ENCODE peak calls at places on chromosome 13, in four cellular contexts. R is HEK293T, Z is K562, I is HepG2. E is an unnamed sample.

GRCh38 chr13:36297600-36298338 is at the start of gene CCDC169:
- DNase-seq in Z (peak), R (peak), I (peak), E (peak)

GRCh38 chr13:99307247-99307646 is at the start of gene GPR183:
- DNase-seq in R (no peak), Z (peak), I (no peak), E (no peak)

GRCh38 chr13:109569938-109570711 is 216.3 kb downstream of the IRS2 start:
- DNase-seq in I (no peak), Z (no peak), R (no peak), E (no peak)

GRCh38 chr13:42957881-42958280 is 34.2 kb downstream of the EPSTI1 start:
- DNase-seq in I (no peak), R (no peak), Z (no peak), E (no peak)

GRCh38 chr13:69579351-69579750 is 528.3 kb upstream of the ATXN8OS start:
- DNase-seq in Z (peak), R (no peak), I (no peak), E (no peak)

GRCh38 chr13:105918842-105919741 is 616.4 kb downstream of the EFNB2 start:
- DNase-seq in R (peak), Z (peak), I (peak), E (no peak)

GRCh38 chr13:29513002-29513980 is 82.2 kb downstream of the SLC7A1 start:
- DNase-seq in Z (no peak), R (no peak), I (no peak), E (no peak)

GRCh38 chr13:80685942-80686341 is 345.0 kb upstream of the SPRY2 start:
- DNase-seq in I (no peak), R (no peak), Z (no peak), E (no peak)

GRCh38 chr13:41259875-41260501 is 3.4 kb downstream of the MTRF1 start:
- DNase-seq in I (peak), Z (no peak), R (no peak), E (no peak)

GRCh38 chr13:30172593-30173300 is 134.6 kb downstream of the KATNAL1 start:
- DNase-seq in Z (no peak), I (no peak), R (no peak), E (no peak)

GRCh38 chr13:112674412-112675383 is 15.1 kb upstream of the ATP11A start:
- DNase-seq in Z (no peak), R (no peak), I (no peak), E (no peak)

GRCh38 chr13:46207828-46208227 is 3.9 kb upstream of the LRRC63 start:
- DNase-seq in I (no peak), Z (no peak), R (no peak), E (no peak)

GRCh38 chr13:63161219-63161618 is 1745.6 kb upstream of the PCDH20 start:
- DNase-seq in R (no peak), I (no peak), Z (no peak), E (no peak)

GRCh38 chr13:112106467-112107141 is 39.7 kb downstream of the SOX1 start:
- DNase-seq in Z (no peak), R (no peak), I (peak), E (peak)

GRCh38 chr13:84651288-84651687 is 769.0 kb upstream of the SLITRK1 start:
- DNase-seq in I (peak), R (no peak), Z (no peak), E (no peak)

GRCh38 chr13:99859178-99860177 is 112.1 kb downstream of the ZIC5 start:
- DNase-seq in I (no peak), Z (no peak), R (no peak), E (no peak)

GRCh38 chr13:44765076-44765475 is 188.9 kb upstream of the TSC22D1 start:
- DNase-seq in I (peak), Z (no peak), R (no peak), E (no peak)

GRCh38 chr13:93766719-93767118 is 540.1 kb downstream of the GPC6 start:
- DNase-seq in I (no peak), R (no peak), Z (no peak), E (no peak)

GRCh38 chr13:25169951-25170553 is 2.0 kb downstream of the AMER2 start:
- DNase-seq in Z (no peak), I (no peak), R (no peak), E (no peak)

GRCh38 chr13:114108894-114109293 is 23.5 kb downstream of the RASA3 start:
- DNase-seq in I (no peak), Z (no peak), R (no peak), E (peak)

GRCh38 chr13:93559718-93560117 is 333.1 kb downstream of the GPC6 start:
- DNase-seq in Z (no peak), R (no peak), I (no peak), E (no peak)

GRCh38 chr13:105709181-105709580 is 826.3 kb downstream of the EFNB2 start:
- DNase-seq in Z (no peak), I (no peak), R (no peak), E (no peak)

GRCh38 chr13:72141845-72142470 is 275.0 kb upstream of the DACH1 start:
- DNase-seq in I (no peak), Z (no peak), R (no peak), E (no peak)

GRCh38 chr13:44758595-44759221 is 182.6 kb upstream of the TSC22D1 start:
- DNase-seq in Z (no peak), R (no peak), I (peak), E (no peak)

GRCh38 chr13:27834095-27834494 is 41.8 kb downstream of the GSX1 start:
- DNase-seq in I (no peak), R (no peak), Z (no peak), E (no peak)

GRCh38 chr13:36325912-36326311 is 20.3 kb downstream of the SPART start:
- DNase-seq in R (no peak), Z (no peak), I (no peak), E (no peak)

GRCh38 chr13:104389722-104390121 is 1323.5 kb upstream of the SLC10A2 start:
- DNase-seq in Z (no peak), R (no peak), I (peak), E (no peak)

GRCh38 chr13:109665781-109666249 is 120.6 kb downstream of the IRS2 start:
- DNase-seq in Z (no peak), I (no peak), R (no peak), E (no peak)

GRCh38 chr13:109904218-109904617 is 117.8 kb upstream of the IRS2 start:
- DNase-seq in Z (peak), R (no peak), I (no peak), E (no peak)

GRCh38 chr13:65966991-65967451 is 1263.1 kb downstream of the PCDH9 start:
- DNase-seq in Z (peak), R (peak), I (peak), E (no peak)

GRCh38 chr13:21203132-21203531 is 26.7 kb downstream of the MRPL57 start:
- DNase-seq in R (no peak), Z (no peak), I (peak), E (no peak)

GRCh38 chr13:60759499-60759898 is 362.5 kb downstream of the TDRD3 start:
- DNase-seq in I (peak), Z (no peak), R (no peak), E (no peak)

GRCh38 chr13:83221256-83221655 is 661.0 kb downstream of the SLITRK1 start:
- DNase-seq in Z (peak), R (no peak), I (no peak), E (no peak)

GRCh38 chr13:45206340-45206739 is 5.5 kb upstream of the KCTD4 start:
- DNase-seq in I (no peak), Z (no peak), R (no peak), E (no peak)

GRCh38 chr13:99418663-99419140 is 82.6 kb upstream of the TM9SF2 start:
- DNase-seq in R (no peak), Z (no peak), I (no peak), E (no peak)

GRCh38 chr13:64810701-64811258 is 2419.4 kb downstream of the PCDH9 start:
- DNase-seq in Z (no peak), R (no peak), I (no peak), E (no peak)

DNA sequence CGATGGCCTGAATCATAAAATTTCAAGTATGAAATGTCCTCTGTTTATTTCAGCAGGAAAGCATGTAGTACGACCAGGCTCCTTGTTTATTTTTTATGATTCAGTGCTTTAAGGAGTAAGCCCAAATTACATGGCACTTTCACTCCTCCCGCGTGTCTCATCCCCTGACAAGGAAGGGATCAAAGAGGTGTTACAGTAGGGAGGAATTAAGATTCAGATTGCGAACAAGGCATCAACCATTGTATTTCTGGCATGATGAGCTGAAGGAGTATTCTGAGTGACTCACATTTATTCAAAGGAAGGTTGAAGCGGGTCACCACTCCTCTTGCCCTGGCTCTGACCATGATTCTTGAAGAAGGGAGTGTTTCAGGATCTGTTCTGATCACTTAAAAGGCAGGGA is 46.1 kb upstream of the CNMD start:
- DNase-seq in Z (no peak), I (no peak), R (no peak), E (no peak)
- TF ChIP-seq ELF4 in Z (no peak), I (no peak), R (no peak), E (no peak)

GRCh38 chr13:48489003-48489402 is 43.9 kb downstream of the RCBTB2 start:
- DNase-seq in I (no peak), Z (no peak), R (no peak), E (no peak)

GRCh38 chr13:48491423-48492122 is 41.3 kb downstream of the RCBTB2 start:
- DNase-seq in I (no peak), R (no peak), Z (no peak), E (no peak)

GRCh38 chr13:48490241-48490640 is 42.6 kb downstream of the RCBTB2 start:
- DNase-seq in Z (no peak), I (no peak), R (no peak), E (no peak)

GRCh38 chr13:48487968-48488367 is 44.9 kb downstream of the RCBTB2 start:
- DNase-seq in R (no peak), I (no peak), Z (no peak), E (no peak)

DNA sequence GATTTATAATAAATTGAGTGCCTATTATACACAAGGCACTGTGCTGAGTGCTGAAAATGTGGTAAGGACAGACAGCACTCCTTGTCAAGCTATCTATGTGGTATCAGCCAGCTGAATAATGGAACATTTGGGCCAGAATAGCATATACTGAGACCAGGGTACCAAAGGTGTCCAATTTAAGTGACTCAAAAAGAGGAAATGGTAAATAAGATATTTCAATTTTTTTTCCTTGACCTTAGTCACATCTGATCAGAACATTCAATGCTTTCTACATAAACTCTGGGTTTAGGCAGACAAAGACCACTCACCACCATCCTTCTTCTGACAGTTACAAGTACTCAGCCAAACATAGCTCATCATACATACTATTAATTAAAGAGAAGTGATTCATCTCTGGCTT is 43.2 kb downstream of the RCBTB2 start:
- DNase-seq in I (no peak), Z (no peak), R (no peak), E (no peak)
- TF ChIP-seq ELF4 in I (no peak), Z (no peak), R (no peak), E (no peak)

GRCh38 chr13:77338961-77339401 is 12.1 kb upstream of the MYCBP2 start:
- DNase-seq in Z (no peak), R (no peak), I (no peak), E (no peak)
- TF ChIP-seq ELF4 in Z (no peak), R (no peak), I (no peak), E (no peak)

GRCh38 chr13:73162912-73163911 is 104.4 kb downstream of the KLF5 start:
- DNase-seq in I (peak), Z (no peak), R (no peak), E (no peak)

DNA sequence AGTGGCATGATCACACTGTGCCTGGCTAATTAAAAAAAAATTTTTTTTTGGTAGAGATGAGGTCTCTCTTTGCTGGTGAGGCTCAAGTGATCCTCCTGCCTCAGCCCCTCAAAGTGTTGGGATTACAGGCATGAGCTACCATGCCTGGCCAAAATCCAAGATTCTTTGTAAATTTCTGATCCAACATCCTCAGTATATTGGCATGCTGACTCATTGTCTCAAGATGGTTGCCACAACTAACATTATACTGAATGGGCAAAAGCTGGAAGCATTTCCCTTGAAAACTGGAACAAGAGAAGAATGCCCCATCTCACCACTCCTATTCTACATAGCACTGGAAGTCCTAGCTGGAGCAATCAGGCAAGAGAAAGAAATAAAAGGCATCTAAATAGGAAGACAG is 100.0 kb downstream of the KLF5 start:
- DNase-seq in R (no peak), Z (no peak), I (no peak), E (no peak)
- TF ChIP-seq ELF4 in R (no peak), Z (no peak), I (no peak), E (no peak)

GRCh38 chr13:20127563-20128458 is 33.0 kb downstream of the GJA3 start:
- DNase-seq in Z (no peak), R (peak), I (peak), E (peak)
- TF ChIP-seq ELF4 in Z (no peak), R (no peak), I (no peak), E (no peak)

GRCh38 chr13:32381539-32381938 is 46.4 kb downstream of the N4BP2L1 start:
- DNase-seq in Z (peak), R (peak), I (peak), E (no peak)
- TF ChIP-seq ELF4 in Z (no peak), R (no peak), I (no peak), E (no peak)

GRCh38 chr13:50230365-50230978 is 215.2 kb downstream of the KCNRG start:
- DNase-seq in R (no peak), Z (no peak), I (peak), E (no peak)
- TF ChIP-seq ELF4 in R (no peak), Z (no peak), I (no peak), E (no peak)

DNA sequence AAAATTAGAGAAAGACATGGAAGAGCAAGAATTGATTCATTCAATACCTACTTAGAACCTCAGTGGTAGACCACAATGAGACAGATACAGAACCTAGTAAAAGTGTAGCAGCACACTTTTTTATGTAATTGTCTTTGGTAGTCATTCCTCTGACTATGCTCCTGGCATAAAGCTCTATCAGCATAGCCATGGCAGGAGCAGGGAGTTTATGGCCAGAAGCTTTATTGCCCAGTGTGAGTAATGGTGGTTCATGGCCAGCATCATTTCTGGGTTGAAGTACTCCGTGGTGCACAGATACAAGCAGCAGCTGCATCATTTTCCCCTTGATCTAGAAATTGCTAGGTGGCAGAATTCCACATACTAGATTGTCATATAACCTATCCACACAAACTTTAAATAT is 352.6 kb downstream of the TBC1D4 start:
- DNase-seq in I (no peak), Z (no peak), R (no peak), E (no peak)
- TF ChIP-seq ELF4 in I (no peak), Z (no peak), R (no peak), E (no peak)

GRCh38 chr13:53159439-53159838 is 130.8 kb downstream of the OLFM4 start:
- DNase-seq in R (no peak), I (no peak), Z (no peak), E (no peak)

GRCh38 chr13:53158201-53158600 is 129.6 kb downstream of the OLFM4 start:
- DNase-seq in I (no peak), R (no peak), Z (no peak), E (no peak)

GRCh38 chr13:53161231-53161630 is 132.6 kb downstream of the OLFM4 start:
- DNase-seq in Z (no peak), R (no peak), I (no peak), E (no peak)

GRCh38 chr13:53165201-53165600 is 136.6 kb downstream of the OLFM4 start:
- DNase-seq in I (no peak), Z (no peak), R (no peak), E (no peak)

GRCh38 chr13:53160211-53160610 is 131.6 kb downstream of the OLFM4 start:
- DNase-seq in Z (no peak), I (no peak), R (no peak), E (no peak)
- TF ChIP-seq ELF4 in Z (no peak), I (no peak), R (no peak), E (no peak)

GRCh38 chr13:22298530-22298929 is 627.7 kb downstream of the FGF9 start:
- DNase-seq in Z (no peak), I (no peak), R (no peak), E (no peak)
- TF ChIP-seq ELF4 in Z (no peak), I (no peak), R (no peak), E (no peak)